ENCODE peak calls at places on chromosomes 7 and 10, in seven cellular contexts. V, Y, P, L, K, S and F are unnamed samples.

GRCh38 chr10:5547684-5547933 is 22.8 kb downstream of the CALML3 start:
- DNase-seq in S (no peak), Y (no peak), P (no peak), L (no peak), V (no peak), K (no peak), F (no peak)

GRCh38 chr7:142807855-142808460 is 37.2 kb downstream of the PRSS2 start:
- DNase-seq in L (no peak), Y (no peak), P (no peak), V (no peak), K (no peak), S (no peak), F (no peak)

GRCh38 chr7:117019786-117020604 is 66.7 kb downstream of the ST7 start:
- DNase-seq in P (peak), S (peak), K (no peak), Y (peak), V (no peak), L (peak), F (no peak)

GRCh38 chr10:122663516-122664130 is 36.0 kb downstream of the C10orf120 start:
- DNase-seq in P (no peak), S (no peak), V (no peak), K (no peak), L (no peak), Y (no peak), F (no peak)

GRCh38 chr10:27490807-27491206 is 13.3 kb upstream of the RAB18 start:
- DNase-seq in S (no peak), L (no peak), P (peak), V (no peak), K (no peak), Y (no peak), F (no peak)

GRCh38 chr10:24857001-24857695 is 95.3 kb downstream of the PRTFDC1 start:
- DNase-seq in S (no peak), L (no peak), P (no peak), V (no peak), K (no peak), Y (no peak), F (no peak)

GRCh38 chr7:70360557-70360956 is 762.3 kb downstream of the AUTS2 start:
- DNase-seq in K (no peak), V (no peak), L (no peak), P (no peak), S (no peak), Y (no peak), F (no peak)

GRCh38 chr10:102515724-102516123 is 12.0 kb downstream of the SUFU start:
- DNase-seq in S (no peak), P (no peak), L (no peak), V (no peak), Y (no peak), K (no peak), F (no peak)

GRCh38 chr10:93461807-93462178 is 20.3 kb downstream of the MYOF start:
- DNase-seq in S (no peak), K (no peak), P (peak), Y (no peak), L (peak), V (peak), F (no peak)

GRCh38 chr10:109912335-109913282 is 10.7 kb downstream of the XPNPEP1 start:
- DNase-seq in K (no peak), Y (no peak), V (no peak), L (no peak), P (peak), S (no peak), F (no peak)

GRCh38 chr7:151460474-151460855 is 20.5 kb upstream of the CRYGN start:
- DNase-seq in S (no peak), V (no peak), P (no peak), K (no peak), L (no peak), Y (no peak), F (no peak)